ENCODE peak calls at places on chromosomes 4 and X, in six cellular contexts. A is uterus; M is lower lobe of right lung; X is activated effector memory CD4-positive, alpha-beta T cell treated with anti-CD3 and anti-CD28 coated beads, Interleukin-2, amount 50 U/mL, for 16 hours; D is GDM1; I is stimulated activated CD8-positive, alpha-beta memory T cell treated with anti-CD3 and anti-CD28 coated beads, Interleukin-15, amount 100 ng/mL, for 4 hours. G is an unnamed sample.

GRCh38 chr4:163063891-163064290 is 102.8 kb downstream of the NAF1 start:
- DNase-seq in A (no peak), M (no peak), X (no peak), D (no peak), I (no peak), G (no peak)

GRCh38 chr4:155703486-155704227 is 37.0 kb downstream of the GUCY1A1 start:
- DNase-seq in A (no peak), M (no peak), X (no peak), D (no peak), I (no peak), G (no peak)

GRCh38 chr4:148445071-148445902 is 3.1 kb upstream of the NR3C2 start:
- DNase-seq in A (peak), M (peak), X (peak), D (no peak), I (peak), G (no peak)

GRCh38 chr4:40736910-40737309 is 12.8 kb upstream of the NSUN7 start:
- DNase-seq in A (no peak), M (no peak), X (no peak), D (no peak), I (no peak), G (no peak)

GRCh38 chr4:1416948-1417260 is 10.7 kb upstream of the NKX1-1 start:
- DNase-seq in A (no peak), M (peak), X (no peak), D (no peak), I (no peak), G (no peak)

GRCh38 chr4:164803702-164804101 is 49.8 kb downstream of the SMIM31 start:
- DNase-seq in A (no peak), M (no peak), X (no peak), D (no peak), I (no peak), G (no peak)

GRCh38 chrX:40072246-40072645 is 25.5 kb downstream of the BCOR start:
- DNase-seq in A (no peak), M (no peak), X (no peak), D (no peak), I (no peak), G (no peak)

GRCh38 chr4:101192244-101192643 is 155.1 kb downstream of the PPP3CA start:
- DNase-seq in A (no peak), M (no peak), X (no peak), D (no peak), I (no peak), G (no peak)

GRCh38 chr4:145289403-145290076 is 109.2 kb upstream of the OTUD4 start:
- DNase-seq in A (no peak), M (no peak), X (no peak), D (no peak), I (no peak), G (no peak)

GRCh38 chr4:98747659-98748091 is 89.3 kb upstream of the TSPAN5 start:
- DNase-seq in A (no peak), M (no peak), X (no peak), D (no peak), I (no peak), G (no peak)

GRCh38 chr4:6902318-6903042 is 7.1 kb upstream of the TBC1D14 start:
- DNase-seq in A (no peak), M (no peak), X (peak), D (no peak), I (no peak), G (no peak)

GRCh38 chr4:147157860-147158701 is 212.4 kb upstream of the TTC29 start:
- DNase-seq in A (no peak), M (peak), X (no peak), D (no peak), I (no peak), G (peak)

GRCh38 chr4:59381591-59381990 is 1818.5 kb upstream of the ADGRL3 start:
- DNase-seq in A (no peak), M (no peak), X (no peak), D (no peak), I (no peak), G (no peak)

GRCh38 chr4:62051332-62051731 is 851.2 kb downstream of the ADGRL3 start:
- DNase-seq in A (no peak), M (no peak), X (no peak), D (no peak), I (no peak), G (no peak)

GRCh38 chr4:8732681-8733243 is 138.9 kb downstream of the HMX1 start:
- DNase-seq in A (no peak), M (peak), X (no peak), D (no peak), I (no peak), G (no peak)

GRCh38 chr4:186621959-186622553 is 66.7 kb upstream of the MTNR1A start:
- DNase-seq in A (no peak), M (no peak), X (no peak), D (no peak), I (no peak), G (no peak)

GRCh38 chrX:10199212-10199611 is 42.4 kb downstream of the CLCN4 start:
- DNase-seq in A (no peak), M (peak), X (no peak), D (no peak), I (no peak), G (no peak)

GRCh38 chrX:13506574-13506973 is 62.8 kb upstream of the EGFL6 start:
- DNase-seq in A (peak), M (peak), X (peak), D (no peak), I (no peak), G (no peak)

GRCh38 chrX:70255452-70255851 is 4.6 kb downstream of the P2RY4 start:
- DNase-seq in A (no peak), M (no peak), X (no peak), D (no peak), I (no peak), G (no peak)

GRCh38 chr4:85994576-85994975 is 365.3 kb downstream of the MAPK10 start:
- DNase-seq in A (no peak), M (no peak), X (no peak), D (no peak), I (no peak), G (no peak)

GRCh38 chr4:37973481-37973880 is 13.3 kb downstream of the PTTG2 start:
- DNase-seq in A (no peak), M (no peak), X (no peak), D (no peak), I (no peak), G (no peak)

GRCh38 chr4:140099993-140100392 is 54.0 kb downstream of the MAML3 start:
- DNase-seq in A (no peak), M (peak), X (peak), D (peak), I (no peak), G (no peak)

GRCh38 chr4:89753601-89754066 is 83.3 kb downstream of the SNCA start:
- DNase-seq in A (no peak), M (no peak), X (no peak), D (no peak), I (no peak), G (no peak)

GRCh38 chr4:38385286-38386010 is 278.6 kb upstream of the KLF3 start:
- DNase-seq in A (no peak), M (no peak), X (no peak), D (no peak), I (no peak), G (no peak)

GRCh38 chr4:575281-576141 is 584 bp downstream of the TMEM271 start:
- DNase-seq in A (no peak), M (no peak), X (peak), D (no peak), I (no peak), G (no peak)

GRCh38 chr4:113049421-113050355 is at the start of gene ANK2:
- DNase-seq in A (no peak), M (no peak), X (no peak), D (no peak), I (no peak), G (no peak)

GRCh38 chr4:3201718-3202702 is 46.9 kb upstream of the MSANTD1 start:
- DNase-seq in A (no peak), M (no peak), X (peak), D (peak), I (peak), G (no peak)

GRCh38 chr4:40749717-40750460 is at the start of gene NSUN7:
- DNase-seq in A (peak), M (peak), X (peak), D (no peak), I (no peak), G (no peak)

GRCh38 chr4:4752576-4753401 is 106.7 kb upstream of the MSX1 start:
- DNase-seq in A (no peak), M (no peak), X (no peak), D (no peak), I (no peak), G (no peak)

GRCh38 chr4:76016383-76016782 is 6.9 kb downstream of the CXCL10 start:
- DNase-seq in A (no peak), M (no peak), X (no peak), D (no peak), I (no peak), G (no peak)

GRCh38 chrX:153969904-153970397 is 1.7 kb downstream of the HCFC1 start:
- DNase-seq in A (no peak), M (no peak), X (peak), D (no peak), I (no peak), G (no peak)

GRCh38 chr4:81607947-81608346 is 136.2 kb upstream of the RASGEF1B start:
- DNase-seq in A (no peak), M (no peak), X (no peak), D (no peak), I (no peak), G (no peak)

GRCh38 chrX:131366387-131366786 is 77.3 kb upstream of the IGSF1 start:
- DNase-seq in A (no peak), M (no peak), X (no peak), D (no peak), I (no peak), G (no peak)

GRCh38 chr4:128483041-128483440 is 195.4 kb upstream of the PGRMC2 start:
- DNase-seq in A (no peak), M (no peak), X (no peak), D (no peak), I (no peak), G (no peak)

GRCh38 chr4:4734425-4734824 is 125.0 kb upstream of the MSX1 start:
- DNase-seq in A (no peak), M (no peak), X (no peak), D (no peak), I (no peak), G (no peak)

GRCh38 chr4:6402566-6403399 is 69.6 kb downstream of the PPP2R2C start:
- DNase-seq in A (no peak), M (no peak), X (no peak), D (no peak), I (no peak), G (no peak)

GRCh38 chrX:154411981-154412340 is 622 bp downstream of the TAFAZZIN start:
- DNase-seq in A (peak), M (peak), X (peak), D (peak), I (no peak), G (no peak)